ENCODE peak calls at places on chromosomes 3 and 15, in four cellular contexts. Q, K, S and V are unnamed samples.

GRCh38 chr3:178880274-178880673 is 191.3 kb downstream of the ZMAT3 start:
- DNase-seq in Q (peak), K (no peak), S (no peak), V (no peak)

GRCh38 chr3:52195823-52196331 is 2.1 kb upstream of the ALAS1 start:
- DNase-seq in Q (no peak), K (peak), S (no peak), V (no peak)

GRCh38 chr3:116299646-116300081 is 145.6 kb downstream of the LSAMP start:
- DNase-seq in Q (no peak), K (no peak), S (no peak), V (no peak)

GRCh38 chr15:83106994-83107840 is at the start of gene TM6SF1:
- DNase-seq in Q (peak), K (no peak), S (peak), V (peak)

GRCh38 chr3:22118542-22118941 is 367.5 kb upstream of the ZNF385D start:
- DNase-seq in Q (peak), K (no peak), S (no peak), V (no peak)

GRCh38 chr15:85766007-85766831 is 28.5 kb downstream of the KLHL25 start:
- DNase-seq in Q (peak), K (no peak), S (peak), V (no peak)

GRCh38 chr15:69338535-69339213 is 40.0 kb downstream of the PAQR5 start:
- DNase-seq in Q (no peak), K (no peak), S (no peak), V (no peak)

GRCh38 chr3:187014417-187014864 is 84.1 kb downstream of the ST6GAL1 start:
- DNase-seq in Q (no peak), K (peak), S (peak), V (no peak)

GRCh38 chr3:154170300-154170699 is 49.1 kb downstream of the ARHGEF26 start:
- DNase-seq in Q (no peak), K (no peak), S (no peak), V (no peak)

GRCh38 chr3:139299261-139300132 is 44.3 kb upstream of the MRPS22 start:
- DNase-seq in Q (peak), K (peak), S (no peak), V (peak)

GRCh38 chr15:80926126-80926525 is 63.5 kb downstream of the MESD start:
- DNase-seq in Q (no peak), K (no peak), S (no peak), V (no peak)

GRCh38 chr3:182810574-182811268 is 17.4 kb downstream of the ATP11B start:
- DNase-seq in Q (no peak), K (peak), S (no peak), V (no peak)

GRCh38 chr15:42092666-42093445 is 1.5 kb downstream of the PLA2G4D start:
- DNase-seq in Q (no peak), K (no peak), S (no peak), V (peak)

GRCh38 chr3:33932010-33932764 is 133.8 kb downstream of the PDCD6IP start:
- DNase-seq in Q (no peak), K (no peak), S (no peak), V (no peak)

GRCh38 chr3:50518441-50518840 is 15.0 kb upstream of the CACNA2D2 start:
- DNase-seq in Q (no peak), K (no peak), S (no peak), V (no peak)

GRCh38 chr3:175266478-175266877 is 407.3 kb downstream of the NAALADL2 start:
- DNase-seq in Q (no peak), K (peak), S (no peak), V (no peak)

GRCh38 chr3:197730200-197730599 is 6.5 kb downstream of the RUBCN start:
- DNase-seq in Q (peak), K (peak), S (no peak), V (no peak)

GRCh38 chr15:52289629-52290081 is 5.9 kb downstream of the MYO5C start:
- DNase-seq in Q (peak), K (no peak), S (peak), V (no peak)

GRCh38 chr15:27532358-27532757 is 561.4 kb downstream of the GABRG3 start:
- DNase-seq in Q (no peak), K (no peak), S (no peak), V (no peak)

GRCh38 chr3:135055449-135055848 is 260.4 kb downstream of the EPHB1 start:
- DNase-seq in Q (no peak), K (no peak), S (no peak), V (no peak)

GRCh38 chr3:24270204-24270671 is 224.4 kb downstream of the THRB start:
- DNase-seq in Q (no peak), K (no peak), S (no peak), V (no peak)

GRCh38 chr3:186571644-186572013 is 1.1 kb downstream of the DNAJB11 start:
- DNase-seq in Q (no peak), K (no peak), S (no peak), V (no peak)

GRCh38 chr3:190322604-190323240 is 476 bp upstream of the CLDN1 start:
- DNase-seq in Q (no peak), K (no peak), S (no peak), V (no peak)

GRCh38 chr15:90576711-90577389 is 47.1 kb downstream of the CRTC3 start:
- DNase-seq in Q (no peak), K (no peak), S (no peak), V (no peak)

GRCh38 chr3:131708216-131708615 is 205.4 kb upstream of the MRPL3 start:
- DNase-seq in Q (no peak), K (no peak), S (no peak), V (no peak)

GRCh38 chr15:45670061-45670460 is 35.2 kb downstream of the SQOR start:
- DNase-seq in Q (no peak), K (no peak), S (no peak), V (no peak)

GRCh38 chr3:161414907-161415306 is 43.6 kb upstream of the SPTSSB start:
- DNase-seq in Q (no peak), K (no peak), S (no peak), V (no peak)

GRCh38 chr3:146077181-146077580 is 83.8 kb downstream of the PLOD2 start:
- DNase-seq in Q (no peak), K (peak), S (no peak), V (no peak)

GRCh38 chr15:26974120-26974780 is 3.3 kb downstream of the GABRG3 start:
- DNase-seq in Q (peak), K (peak), S (peak), V (peak)

GRCh38 chr15:33064878-33065277 is 129.6 kb downstream of the FMN1 start:
- DNase-seq in Q (no peak), K (peak), S (no peak), V (no peak)

GRCh38 chr15:91853968-91854943 is 748 bp downstream of the SLCO3A1 start:
- DNase-seq in Q (peak), K (no peak), S (peak), V (peak)

GRCh38 chr3:197501496-197501878 is 54.3 kb downstream of the BDH1 start:
- DNase-seq in Q (peak), K (peak), S (no peak), V (no peak)

DNA sequence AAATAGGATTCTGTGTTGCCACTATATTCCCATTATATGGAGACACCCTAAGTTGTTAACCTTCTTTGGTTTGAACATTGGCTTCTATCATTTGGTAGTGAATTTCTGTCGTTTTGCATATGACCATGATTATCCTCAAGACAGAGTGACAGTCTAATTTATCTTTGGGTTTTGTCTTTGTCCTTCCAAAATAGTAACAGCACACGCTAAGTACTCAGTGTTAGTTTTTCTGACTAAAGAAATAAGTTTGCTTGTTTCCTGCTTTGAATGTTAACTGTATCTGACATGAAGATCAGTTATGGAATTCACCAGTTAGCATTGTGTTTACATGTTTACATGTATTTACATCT is 352.5 kb upstream of the GRM7 start:
- DNase-seq in Q (no peak), K (no peak), S (no peak), V (no peak)
- H4K5ac ChIP-seq in Q (no peak), K (no peak), S (no peak), V (no peak)

GRCh38 chr3:42265059-42265991 is 660 bp downstream of the CCK start:
- DNase-seq in Q (no peak), K (no peak), S (no peak), V (no peak)
- H2BK15ac ChIP-seq in Q (no peak), K (no peak), S (no peak), V (no peak)

GRCh38 chr3:83035704-83036010 is 1274.2 kb upstream of the GBE1 start:
- DNase-seq in Q (no peak), K (no peak), S (no peak), V (no peak)

GRCh38 chr3:83034806-83035703 is 1273.6 kb upstream of the GBE1 start:
- DNase-seq in Q (no peak), K (no peak), S (no peak), V (no peak)

DNA sequence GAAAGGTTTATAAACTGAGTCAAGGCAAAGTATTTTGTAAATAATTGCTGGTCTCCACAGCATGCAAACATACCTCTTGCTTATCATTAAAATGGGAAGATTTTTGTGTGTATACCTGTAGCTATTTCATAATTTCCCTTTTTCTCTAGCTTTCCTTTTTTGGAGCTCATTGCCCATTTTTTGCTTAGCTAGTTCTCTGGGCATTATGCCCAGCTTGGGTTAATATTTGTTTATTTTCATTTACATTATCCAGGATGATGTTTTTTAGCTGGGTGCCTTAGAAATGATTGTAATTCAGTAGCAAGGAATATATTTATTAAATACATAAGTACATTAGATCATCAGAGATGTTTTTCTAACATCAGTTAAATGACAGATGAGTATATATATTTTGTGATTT is 1271.7 kb upstream of the GBE1 start:
- DNase-seq in Q (no peak), K (no peak), S (no peak), V (no peak)
- H4K5ac ChIP-seq in Q (no peak), K (no peak), S (no peak), V (no peak)

DNA sequence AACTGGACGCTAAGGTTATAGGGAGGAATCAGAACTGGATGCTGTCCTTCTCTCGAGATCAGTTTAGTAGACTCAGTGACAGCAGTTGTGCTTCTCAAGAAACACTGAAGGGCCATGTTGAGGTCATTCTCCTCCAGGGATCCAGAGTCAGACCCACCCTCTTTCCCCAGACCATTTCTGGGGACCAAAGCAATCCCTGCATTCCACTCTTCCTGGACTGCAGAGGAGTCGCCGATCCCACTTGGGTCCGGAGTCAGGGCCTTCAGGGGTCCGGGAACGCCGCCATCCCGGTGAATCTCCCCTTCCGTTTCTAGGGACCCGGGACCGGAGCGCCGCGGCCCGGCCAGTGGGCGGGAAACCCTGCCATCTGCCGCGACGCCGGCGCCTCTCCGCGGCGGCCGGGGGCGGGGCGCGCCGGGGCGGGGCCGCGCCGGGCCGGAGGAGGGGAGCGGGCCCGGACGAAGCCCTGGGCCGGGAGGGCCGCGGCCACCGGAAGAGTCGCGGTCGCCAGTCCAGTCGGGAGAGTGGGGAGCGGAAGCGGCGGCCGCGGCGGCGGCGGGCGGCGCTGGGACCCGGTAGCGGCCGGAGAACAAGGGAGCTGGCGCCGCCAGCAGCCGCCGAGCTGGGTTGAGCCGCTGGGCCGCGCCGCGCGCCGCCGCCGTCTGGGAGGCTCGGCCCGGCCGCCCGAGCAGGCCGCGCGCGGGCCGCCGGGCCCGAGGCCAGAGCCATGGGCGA is at the start of gene DVL3:
- DNase-seq in Q (peak), K (peak), S (peak), V (peak)
- H2BK15ac ChIP-seq in Q (no peak), K (peak), S (peak), V (no peak)

GRCh38 chr3:111885578-111885977 is 26.5 kb downstream of the PHLDB2 start:
- DNase-seq in Q (no peak), K (no peak), S (no peak), V (no peak)

GRCh38 chr3:111884411-111885018 is 25.4 kb downstream of the PHLDB2 start:
- DNase-seq in Q (no peak), K (no peak), S (no peak), V (no peak)

GRCh38 chr3:111895079-111895478 is 36.0 kb downstream of the PHLDB2 start:
- DNase-seq in Q (peak), K (peak), S (no peak), V (no peak)

GRCh38 chr3:111892070-111892469 is 33.0 kb downstream of the PHLDB2 start:
- DNase-seq in Q (no peak), K (no peak), S (no peak), V (no peak)

GRCh38 chr3:111890051-111890580 is 31.1 kb downstream of the PHLDB2 start:
- DNase-seq in Q (no peak), K (no peak), S (no peak), V (no peak)
- H4K5ac ChIP-seq in Q (no peak), K (no peak), S (no peak), V (no peak)

GRCh38 chr3:129415378-129415777 is 13.1 kb downstream of the EFCAB12 start:
- DNase-seq in Q (no peak), K (no peak), S (no peak), V (no peak)
- H2BK15ac ChIP-seq in Q (no peak), K (peak), S (no peak), V (no peak)

GRCh38 chr15:35784745-35785144 is 238.8 kb upstream of the DPH6 start:
- DNase-seq in Q (peak), K (no peak), S (no peak), V (no peak)
- H4K5ac ChIP-seq in Q (no peak), K (no peak), S (no peak), V (no peak)

GRCh38 chr3:149375824-149376196 is 1.6 kb downstream of the TM4SF1 start:
- DNase-seq in Q (no peak), K (no peak), S (no peak), V (no peak)
- H2BK15ac ChIP-seq in Q (no peak), K (peak), S (no peak), V (no peak)

GRCh38 chr3:15903164-15903563 is 105.4 kb upstream of the ANKRD28 start:
- DNase-seq in Q (no peak), K (peak), S (no peak), V (no peak)

GRCh38 chr3:15903776-15904720 is 106.3 kb upstream of the ANKRD28 start:
- DNase-seq in Q (no peak), K (no peak), S (no peak), V (no peak)

GRCh38 chr3:15899438-15899837 is 101.7 kb upstream of the ANKRD28 start:
- DNase-seq in Q (peak), K (peak), S (no peak), V (no peak)

DNA sequence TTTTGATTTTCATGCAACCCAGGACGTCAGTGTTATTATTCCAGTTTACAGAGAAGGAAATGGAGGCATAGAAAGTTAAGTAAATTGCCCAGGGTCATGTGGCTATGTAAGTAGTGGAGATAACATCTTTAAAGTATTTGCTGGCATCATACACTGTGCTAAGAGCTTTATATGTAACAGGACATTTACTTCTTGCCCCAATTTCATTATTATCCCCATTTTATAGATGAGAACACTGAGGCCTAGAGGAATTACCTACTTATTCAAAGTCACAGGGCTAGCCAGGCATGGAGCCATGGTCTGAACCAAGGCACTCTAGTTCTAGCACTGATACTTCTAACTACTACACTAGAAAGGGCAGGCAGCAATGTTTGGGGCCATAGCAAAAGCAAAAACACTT is 107.3 kb upstream of the ANKRD28 start:
- DNase-seq in Q (no peak), K (no peak), S (no peak), V (no peak)
- H4K5ac ChIP-seq in Q (no peak), K (no peak), S (no peak), V (no peak)